ENCODE peak calls at places on chromosomes 3 and 15, in five cellular contexts. S is spleen, Y is HL-60, P is left ventricle myocardium inferior, A is uterus. O is an unnamed sample.

GRCh38 chr15:67085237-67085817 is 19.9 kb downstream of the SMAD3 start:
- DNase-seq in S (no peak), P (no peak), Y (no peak), A (no peak), O (no peak)

GRCh38 chr3:61871646-61872045 is 310.3 kb downstream of the PTPRG start:
- DNase-seq in Y (no peak), P (no peak), A (no peak), S (no peak), O (no peak)

GRCh38 chr15:43249236-43249635 is 17.5 kb downstream of the TGM5 start:
- DNase-seq in Y (no peak), P (no peak), S (no peak), A (no peak), O (no peak)

GRCh38 chr15:39645976-39646257 is 65.0 kb downstream of the THBS1 start:
- DNase-seq in A (no peak), P (no peak), Y (no peak), S (no peak), O (no peak)

GRCh38 chr3:66475386-66476020 is 25.3 kb downstream of the LRIG1 start:
- DNase-seq in A (no peak), P (no peak), Y (no peak), S (no peak), O (no peak)

GRCh38 chr3:13073042-13073906 is at the start of gene IQSEC1:
- DNase-seq in Y (no peak), P (peak; percentile 62), S (peak; percentile 94), A (peak; percentile 35), O (no peak)

GRCh38 chr3:185852562-185853135 is 27.8 kb upstream of the IGF2BP2 start:
- DNase-seq in P (no peak), S (no peak), A (no peak), Y (no peak), O (no peak)

GRCh38 chr3:45860481-45860880 is 18.6 kb upstream of the LZTFL1 start:
- DNase-seq in Y (no peak), A (no peak), P (no peak), S (no peak), O (no peak)

GRCh38 chr3:12178091-12178820 is 19.5 kb upstream of the TIMP4 start:
- DNase-seq in P (peak; percentile 57), Y (no peak), A (peak; percentile 27), S (no peak), O (no peak)

GRCh38 chr15:80660114-80660513 is 35.0 kb upstream of the ABHD17C start:
- DNase-seq in S (no peak), P (no peak), A (no peak), Y (no peak), O (no peak)

GRCh38 chr15:43370975-43371974 is at the start of the genes TUBGCP4 and ZSCAN29:
- DNase-seq in Y (peak; percentile 75), A (peak; percentile 84), P (peak; percentile 82), S (peak; percentile 96), O (peak; percentile 26)

GRCh38 chr15:77034620-77035467 is 36.1 kb downstream of the TSPAN3 start:
- DNase-seq in P (no peak), Y (no peak), A (peak; percentile 27), S (peak; percentile 83), O (no peak)

GRCh38 chr3:10007126-10007782 is 19.0 kb upstream of the FANCD2 start:
- DNase-seq in P (no peak), A (no peak), Y (no peak), S (no peak), O (no peak)

GRCh38 chr3:42763023-42763422 is 10.0 kb downstream of the CCDC13 start:
- DNase-seq in A (no peak), Y (no peak), S (no peak), P (no peak), O (no peak)

GRCh38 chr3:39637807-39638206 is 170.3 kb downstream of the MOBP start:
- DNase-seq in Y (peak; percentile 21), A (no peak), P (no peak), S (no peak), O (no peak)

GRCh38 chr3:104989878-104990277 is 376.8 kb upstream of the ALCAM start:
- DNase-seq in Y (no peak), A (no peak), S (no peak), P (no peak), O (no peak)

GRCh38 chr3:110620118-110620517 is 451.5 kb upstream of the NECTIN3 start:
- DNase-seq in P (no peak), S (no peak), Y (no peak), A (no peak), O (no peak)

GRCh38 chr3:140093742-140094141 is 158.8 kb downstream of the CLSTN2 start:
- DNase-seq in S (no peak), P (peak; percentile 33), Y (no peak), A (peak; percentile 70), O (peak; percentile 6)

GRCh38 chr3:64462203-64463120 is 225.3 kb downstream of the ADAMTS9 start:
- DNase-seq in P (no peak), S (no peak), A (no peak), Y (no peak), O (peak; percentile 68)

GRCh38 chr3:171971919-171972526 is 67.4 kb upstream of the FNDC3B start:
- DNase-seq in Y (no peak), P (no peak), A (no peak), S (no peak), O (no peak)

GRCh38 chr3:71599416-71599815 is 15.9 kb upstream of the FOXP1 start:
- DNase-seq in P (no peak), A (no peak), Y (no peak), S (no peak), O (no peak)

GRCh38 chr15:65916664-65917406 is 47.5 kb downstream of the RAB11A start:
- DNase-seq in Y (no peak), S (peak; percentile 77), A (peak; percentile 39), P (peak; percentile 38), O (peak; percentile 24)

GRCh38 chr3:37040231-37040630 is 46.9 kb downstream of the MLH1 start:
- DNase-seq in S (no peak), A (no peak), P (no peak), Y (no peak), O (no peak)

GRCh38 chr3:12663311-12663935 is 494 bp downstream of the RAF1 start:
- DNase-seq in Y (no peak), S (no peak), P (peak; percentile 39), A (no peak), O (no peak)

GRCh38 chr3:41477399-41478014 is 278.2 kb downstream of the CTNNB1 start:
- DNase-seq in P (no peak), Y (no peak), S (no peak), A (no peak), O (no peak)

GRCh38 chr15:43958894-43959330 is 132.1 kb downstream of the WDR76 start:
- DNase-seq in A (no peak), P (no peak), Y (no peak), S (no peak), O (peak; percentile 79)

GRCh38 chr3:40869939-40870338 is 329.4 kb upstream of the CTNNB1 start:
- DNase-seq in Y (no peak), A (no peak), S (no peak), P (no peak), O (no peak)

DNA sequence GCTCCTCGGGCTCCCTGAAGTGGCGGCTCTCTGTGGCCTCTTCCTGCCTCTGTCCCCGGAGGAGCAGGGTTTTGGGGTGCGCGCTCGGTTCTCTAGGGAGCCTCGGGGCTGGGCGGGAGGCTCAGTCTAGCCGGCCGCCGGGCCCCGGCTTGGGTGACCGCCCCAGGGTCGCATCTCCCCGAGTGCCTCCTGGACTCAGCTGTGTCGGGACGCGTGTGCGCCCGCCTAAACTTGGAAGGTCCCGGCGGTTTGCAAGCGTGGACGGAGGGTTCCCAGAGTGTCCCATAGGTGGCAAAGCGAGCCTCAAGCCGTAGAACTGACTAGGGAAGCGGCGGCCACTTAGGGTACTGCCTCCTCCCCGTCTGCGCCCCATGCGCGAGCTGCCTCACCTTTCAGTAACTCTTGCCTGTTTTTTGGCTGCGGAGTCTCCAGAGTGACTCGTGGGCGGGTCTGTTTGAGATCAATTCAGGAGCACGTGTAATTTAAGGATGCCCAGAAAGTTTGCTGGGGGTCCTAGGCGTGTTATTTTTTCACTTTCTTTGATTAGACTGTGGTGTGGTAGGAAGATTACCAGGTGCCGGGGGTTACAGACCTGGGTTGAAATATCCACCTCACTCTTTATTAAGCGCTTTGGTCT is 690 bp downstream of the ACTL6A start:
- DNase-seq in A (peak; percentile 51), Y (peak; percentile 41), P (peak; percentile 52), S (peak; percentile 91), O (no peak)
- TF ChIP-seq CTCF in A (peak; percentile 38), Y (peak; percentile 30), P (peak; percentile 67), S (peak; percentile 62), O (peak; percentile 57)

GRCh38 chr3:103388214-103388613 is 953.4 kb downstream of the ZPLD1 start:
- DNase-seq in P (no peak), S (no peak), A (no peak), Y (no peak), O (peak; percentile 37)
- H3K27ac ChIP-seq in P (no peak overlapping the region), S (no peak overlapping the region), A (no peak overlapping the region), Y (no peak overlapping the region), O (no peak overlapping the region)

DNA sequence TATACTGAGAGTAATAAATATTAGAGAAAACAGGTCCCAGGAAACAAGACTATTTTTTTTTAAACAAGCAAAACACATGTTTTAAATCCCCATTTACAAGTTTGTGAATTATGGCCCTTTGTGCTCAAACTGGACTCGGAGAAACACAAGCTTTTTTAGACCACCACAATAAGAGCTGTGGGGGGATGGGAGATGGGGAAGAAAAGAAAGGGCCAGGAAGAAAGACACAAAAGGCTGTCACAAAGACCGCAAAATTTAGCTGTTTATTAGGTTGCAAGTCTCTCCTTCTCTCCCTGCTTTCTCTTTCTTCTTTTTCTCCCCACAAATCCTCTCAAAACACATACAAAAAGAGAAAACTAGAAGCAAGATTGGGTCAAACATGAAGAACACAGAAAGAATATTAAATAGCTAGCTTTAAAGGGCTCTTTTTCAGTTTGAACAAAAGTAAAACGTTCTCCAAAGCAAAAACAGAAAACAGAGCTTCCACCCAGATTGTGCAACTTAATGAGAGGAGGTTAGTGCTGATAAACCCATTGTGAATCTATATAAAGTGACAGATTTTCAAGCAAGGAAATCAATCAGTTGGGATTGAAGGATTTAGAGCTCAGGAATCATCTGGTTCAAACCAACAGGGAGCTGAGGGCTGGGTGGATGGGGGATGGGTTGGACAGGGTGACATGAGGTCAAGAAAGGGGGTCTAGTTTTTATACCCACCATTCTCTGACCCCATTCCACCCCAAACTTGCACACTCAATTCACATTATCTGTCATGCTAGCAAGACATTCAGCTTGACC is 87.3 kb downstream of the DHX30 start:
- DNase-seq in S (no peak), Y (no peak), P (no peak), A (no peak), O (no peak)
- H3K4me3 ChIP-seq in S (no peak overlapping the region), Y (no peak overlapping the region), P (peak overlapping the region; percentile 38), A (no peak overlapping the region), O (no peak overlapping the region)

GRCh38 chr3:78161736-78162135 is 1121.8 kb downstream of the ROBO2 start:
- DNase-seq in Y (no peak), P (no peak), A (no peak), S (no peak), O (no peak)

GRCh38 chr3:78163379-78163778 is 1123.5 kb downstream of the ROBO2 start:
- DNase-seq in A (no peak), Y (no peak), P (no peak), S (no peak), O (no peak)

GRCh38 chr3:78165876-78166275 is 1126.0 kb downstream of the ROBO2 start:
- DNase-seq in S (no peak), A (no peak), Y (no peak), P (no peak), O (no peak)
- TF ChIP-seq CTCF in S (no peak), A (no peak), Y (no peak), P (peak; percentile 40), O (peak; percentile 40)

GRCh38 chr3:127712461-127712860 is 39.7 kb downstream of the ABTB1 start:
- DNase-seq in A (no peak), P (no peak), S (peak; percentile 49), Y (no peak), O (no peak)
- H3K27ac ChIP-seq in A (peak overlapping the region; percentile 35), P (peak overlapping the region; percentile 96), S (no peak overlapping the region), Y (no peak overlapping the region), O (no peak overlapping the region)

O was measured in AG04450.